ENCODE peak calls at places on chromosome 22, in nine cellular contexts. One of them, this sample, is unnamed.

GRCh38 chr22:32661737-32662586 is 139.5 kb upstream of the TIMP3 start:
- DNase-seq in head of caudate nucleus: no peak
- DNase-seq in COR-L47: no peak
- DNase-seq in HepG2: no peak
- DNase-seq in T-helper 2 cell: no peak
- DNase-seq in fibroblast of villous mesenchyme: peak; percentile 89
- DNase-seq in B cell: no peak
- DNase-seq in stimulated activated CD4-positive, alpha-beta T cell treated with anti-CD3 and anti-CD28 coated beads, Interleukin-15, amount 100 ng/mL, for 48 hours: no peak
- DNase-seq in T47D: no peak
- DNase-seq in this sample: no peak

GRCh38 chr22:49754674-49755590 is 72.7 kb downstream of the BRD1 start:
- DNase-seq in head of caudate nucleus: no peak
- DNase-seq in COR-L47: no peak
- DNase-seq in HepG2: no peak
- DNase-seq in T-helper 2 cell: no peak
- DNase-seq in fibroblast of villous mesenchyme: no peak
- DNase-seq in B cell: no peak
- DNase-seq in stimulated activated CD4-positive, alpha-beta T cell treated with anti-CD3 and anti-CD28 coated beads, Interleukin-15, amount 100 ng/mL, for 48 hours: no peak
- DNase-seq in T47D: no peak
- DNase-seq in this sample: no peak

GRCh38 chr22:32801436-32802290 is at the start of gene TIMP3:
- DNase-seq in head of caudate nucleus: peak; percentile 69
- DNase-seq in COR-L47: no peak
- DNase-seq in HepG2: no peak
- DNase-seq in T-helper 2 cell: no peak
- DNase-seq in fibroblast of villous mesenchyme: peak; percentile 92
- DNase-seq in B cell: no peak
- DNase-seq in stimulated activated CD4-positive, alpha-beta T cell treated with anti-CD3 and anti-CD28 coated beads, Interleukin-15, amount 100 ng/mL, for 48 hours: no peak
- DNase-seq in T47D: peak; percentile 39
- DNase-seq in this sample: peak; percentile 94

GRCh38 chr22:41028841-41029240 is 63.6 kb upstream of the EP300 start:
- DNase-seq in head of caudate nucleus: no peak
- DNase-seq in COR-L47: no peak
- DNase-seq in HepG2: peak; percentile 64
- DNase-seq in T-helper 2 cell: no peak
- DNase-seq in fibroblast of villous mesenchyme: peak; percentile 95
- DNase-seq in B cell: no peak
- DNase-seq in stimulated activated CD4-positive, alpha-beta T cell treated with anti-CD3 and anti-CD28 coated beads, Interleukin-15, amount 100 ng/mL, for 48 hours: no peak
- DNase-seq in T47D: no peak
- DNase-seq in this sample: no peak

GRCh38 chr22:48218889-48219420 is 1456.5 kb downstream of the TBC1D22A start:
- DNase-seq in head of caudate nucleus: no peak
- DNase-seq in COR-L47: no peak
- DNase-seq in HepG2: no peak
- DNase-seq in T-helper 2 cell: no peak
- DNase-seq in fibroblast of villous mesenchyme: no peak
- DNase-seq in B cell: no peak
- DNase-seq in stimulated activated CD4-positive, alpha-beta T cell treated with anti-CD3 and anti-CD28 coated beads, Interleukin-15, amount 100 ng/mL, for 48 hours: no peak
- DNase-seq in T47D: no peak
- DNase-seq in this sample: no peak

GRCh38 chr22:24175160-24175808 is 6.0 kb upstream of the SUSD2 start:
- DNase-seq in head of caudate nucleus: peak; percentile 65
- DNase-seq in COR-L47: peak; percentile 46
- DNase-seq in HepG2: peak; percentile 59
- DNase-seq in T-helper 2 cell: peak; percentile 35
- DNase-seq in fibroblast of villous mesenchyme: peak; percentile 79
- DNase-seq in B cell: peak; percentile 66
- DNase-seq in stimulated activated CD4-positive, alpha-beta T cell treated with anti-CD3 and anti-CD28 coated beads, Interleukin-15, amount 100 ng/mL, for 48 hours: peak; percentile 28
- DNase-seq in T47D: peak; percentile 49
- DNase-seq in this sample: peak; percentile 78

GRCh38 chr22:33393432-33393831 is 335.3 kb upstream of the SYN3 start:
- DNase-seq in head of caudate nucleus: no peak
- DNase-seq in COR-L47: no peak
- DNase-seq in HepG2: peak; percentile 58
- DNase-seq in T-helper 2 cell: no peak
- DNase-seq in fibroblast of villous mesenchyme: no peak
- DNase-seq in B cell: no peak
- DNase-seq in stimulated activated CD4-positive, alpha-beta T cell treated with anti-CD3 and anti-CD28 coated beads, Interleukin-15, amount 100 ng/mL, for 48 hours: no peak
- DNase-seq in T47D: no peak
- DNase-seq in this sample: no peak

GRCh38 chr22:50683994-50684371 is 11.4 kb downstream of the SHANK3 start:
- DNase-seq in head of caudate nucleus: no peak
- DNase-seq in COR-L47: no peak
- DNase-seq in HepG2: no peak
- DNase-seq in T-helper 2 cell: no peak
- DNase-seq in fibroblast of villous mesenchyme: no peak
- DNase-seq in B cell: no peak
- DNase-seq in stimulated activated CD4-positive, alpha-beta T cell treated with anti-CD3 and anti-CD28 coated beads, Interleukin-15, amount 100 ng/mL, for 48 hours: no peak
- DNase-seq in T47D: no peak
- DNase-seq in this sample: no peak

GRCh38 chr22:30874431-30875370 is 93.9 kb downstream of the MORC2 start:
- DNase-seq in head of caudate nucleus: no peak
- DNase-seq in COR-L47: no peak
- DNase-seq in HepG2: no peak
- DNase-seq in T-helper 2 cell: no peak
- DNase-seq in fibroblast of villous mesenchyme: no peak
- DNase-seq in B cell: peak; percentile 37
- DNase-seq in stimulated activated CD4-positive, alpha-beta T cell treated with anti-CD3 and anti-CD28 coated beads, Interleukin-15, amount 100 ng/mL, for 48 hours: no peak
- DNase-seq in T47D: no peak
- DNase-seq in this sample: peak; percentile 12

GRCh38 chr22:48704335-48704734 is 1123.3 kb downstream of the BRD1 start:
- DNase-seq in head of caudate nucleus: no peak
- DNase-seq in COR-L47: no peak
- DNase-seq in HepG2: no peak
- DNase-seq in T-helper 2 cell: no peak
- DNase-seq in fibroblast of villous mesenchyme: no peak
- DNase-seq in B cell: no peak
- DNase-seq in stimulated activated CD4-positive, alpha-beta T cell treated with anti-CD3 and anti-CD28 coated beads, Interleukin-15, amount 100 ng/mL, for 48 hours: no peak
- DNase-seq in T47D: no peak
- DNase-seq in this sample: no peak

GRCh38 chr22:24601217-24602104 is 1.5 kb upstream of the GGT1 start:
- DNase-seq in head of caudate nucleus: no peak
- DNase-seq in COR-L47: no peak
- DNase-seq in HepG2: peak; percentile 66
- DNase-seq in T-helper 2 cell: no peak
- DNase-seq in fibroblast of villous mesenchyme: no peak
- DNase-seq in B cell: no peak
- DNase-seq in stimulated activated CD4-positive, alpha-beta T cell treated with anti-CD3 and anti-CD28 coated beads, Interleukin-15, amount 100 ng/mL, for 48 hours: no peak
- DNase-seq in T47D: no peak
- DNase-seq in this sample: no peak

GRCh38 chr22:31210830-31211503 is 1.1 kb upstream of the LIMK2 start:
- DNase-seq in head of caudate nucleus: no peak
- DNase-seq in COR-L47: no peak
- DNase-seq in HepG2: peak; percentile 93
- DNase-seq in T-helper 2 cell: no peak
- DNase-seq in fibroblast of villous mesenchyme: no peak
- DNase-seq in B cell: no peak
- DNase-seq in stimulated activated CD4-positive, alpha-beta T cell treated with anti-CD3 and anti-CD28 coated beads, Interleukin-15, amount 100 ng/mL, for 48 hours: no peak
- DNase-seq in T47D: no peak
- DNase-seq in this sample: no peak

GRCh38 chr22:25035715-25036114 is 83.2 kb downstream of the KIAA1671 start:
- DNase-seq in head of caudate nucleus: no peak
- DNase-seq in COR-L47: no peak
- DNase-seq in HepG2: no peak
- DNase-seq in T-helper 2 cell: no peak
- DNase-seq in fibroblast of villous mesenchyme: no peak
- DNase-seq in B cell: no peak
- DNase-seq in stimulated activated CD4-positive, alpha-beta T cell treated with anti-CD3 and anti-CD28 coated beads, Interleukin-15, amount 100 ng/mL, for 48 hours: no peak
- DNase-seq in T47D: no peak
- DNase-seq in this sample: no peak

GRCh38 chr22:46941958-46942815 is 179.7 kb downstream of the TBC1D22A start:
- DNase-seq in head of caudate nucleus: no peak
- DNase-seq in COR-L47: no peak
- DNase-seq in HepG2: no peak
- DNase-seq in T-helper 2 cell: no peak
- DNase-seq in fibroblast of villous mesenchyme: no peak
- DNase-seq in B cell: no peak
- DNase-seq in stimulated activated CD4-positive, alpha-beta T cell treated with anti-CD3 and anti-CD28 coated beads, Interleukin-15, amount 100 ng/mL, for 48 hours: no peak
- DNase-seq in T47D: no peak
- DNase-seq in this sample: no peak

GRCh38 chr22:49663311-49663711 is 164.4 kb downstream of the BRD1 start:
- DNase-seq in head of caudate nucleus: no peak
- DNase-seq in COR-L47: no peak
- DNase-seq in HepG2: no peak
- DNase-seq in T-helper 2 cell: no peak
- DNase-seq in fibroblast of villous mesenchyme: no peak
- DNase-seq in B cell: no peak
- DNase-seq in stimulated activated CD4-positive, alpha-beta T cell treated with anti-CD3 and anti-CD28 coated beads, Interleukin-15, amount 100 ng/mL, for 48 hours: no peak
- DNase-seq in T47D: no peak
- DNase-seq in this sample: no peak

GRCh38 chr22:17606472-17606871 is 22.1 kb downstream of the ATP6V1E1 start:
- DNase-seq in head of caudate nucleus: no peak
- DNase-seq in COR-L47: no peak
- DNase-seq in HepG2: no peak
- DNase-seq in T-helper 2 cell: no peak
- DNase-seq in fibroblast of villous mesenchyme: peak; percentile 53
- DNase-seq in B cell: no peak
- DNase-seq in stimulated activated CD4-positive, alpha-beta T cell treated with anti-CD3 and anti-CD28 coated beads, Interleukin-15, amount 100 ng/mL, for 48 hours: no peak
- DNase-seq in T47D: no peak
- DNase-seq in this sample: no peak

GRCh38 chr22:50701428-50702154 is 29.0 kb downstream of the SHANK3 start:
- DNase-seq in head of caudate nucleus: peak; percentile 10
- DNase-seq in COR-L47: no peak
- DNase-seq in HepG2: no peak
- DNase-seq in T-helper 2 cell: no peak
- DNase-seq in fibroblast of villous mesenchyme: no peak
- DNase-seq in B cell: no peak
- DNase-seq in stimulated activated CD4-positive, alpha-beta T cell treated with anti-CD3 and anti-CD28 coated beads, Interleukin-15, amount 100 ng/mL, for 48 hours: no peak
- DNase-seq in T47D: no peak
- DNase-seq in this sample: no peak

GRCh38 chr22:31846161-31847115 is 92.6 kb downstream of the DEPDC5 start:
- DNase-seq in head of caudate nucleus: no peak
- DNase-seq in COR-L47: no peak
- DNase-seq in HepG2: no peak
- DNase-seq in T-helper 2 cell: no peak
- DNase-seq in fibroblast of villous mesenchyme: peak; percentile 92
- DNase-seq in B cell: no peak
- DNase-seq in stimulated activated CD4-positive, alpha-beta T cell treated with anti-CD3 and anti-CD28 coated beads, Interleukin-15, amount 100 ng/mL, for 48 hours: no peak
- DNase-seq in T47D: no peak
- DNase-seq in this sample: peak; percentile 22

GRCh38 chr22:48268293-48268692 is 1505.8 kb downstream of the TBC1D22A start:
- DNase-seq in head of caudate nucleus: no peak
- DNase-seq in COR-L47: no peak
- DNase-seq in HepG2: no peak
- DNase-seq in T-helper 2 cell: no peak
- DNase-seq in fibroblast of villous mesenchyme: no peak
- DNase-seq in B cell: no peak
- DNase-seq in stimulated activated CD4-positive, alpha-beta T cell treated with anti-CD3 and anti-CD28 coated beads, Interleukin-15, amount 100 ng/mL, for 48 hours: no peak
- DNase-seq in T47D: no peak
- DNase-seq in this sample: no peak

GRCh38 chr22:30210235-30210831 is 36.2 kb downstream of the LIF start:
- DNase-seq in head of caudate nucleus: no peak
- DNase-seq in COR-L47: no peak
- DNase-seq in HepG2: peak; percentile 89
- DNase-seq in T-helper 2 cell: no peak
- DNase-seq in fibroblast of villous mesenchyme: peak; percentile 55
- DNase-seq in B cell: no peak
- DNase-seq in stimulated activated CD4-positive, alpha-beta T cell treated with anti-CD3 and anti-CD28 coated beads, Interleukin-15, amount 100 ng/mL, for 48 hours: no peak
- DNase-seq in T47D: no peak
- DNase-seq in this sample: peak; percentile 61

GRCh38 chr22:37316875-37317371 is 34.6 kb downstream of the CYTH4 start:
- DNase-seq in head of caudate nucleus: peak; percentile 75
- DNase-seq in COR-L47: peak; percentile 82
- DNase-seq in HepG2: peak; percentile 83
- DNase-seq in T-helper 2 cell: peak; percentile 54
- DNase-seq in fibroblast of villous mesenchyme: peak; percentile 89
- DNase-seq in B cell: peak; percentile 79
- DNase-seq in stimulated activated CD4-positive, alpha-beta T cell treated with anti-CD3 and anti-CD28 coated beads, Interleukin-15, amount 100 ng/mL, for 48 hours: peak; percentile 50
- DNase-seq in T47D: peak; percentile 83
- DNase-seq in this sample: peak; percentile 87

GRCh38 chr22:28967969-28968368 is 84.6 kb downstream of the ZNRF3 start:
- DNase-seq in head of caudate nucleus: no peak
- DNase-seq in COR-L47: no peak
- DNase-seq in HepG2: no peak
- DNase-seq in T-helper 2 cell: no peak
- DNase-seq in fibroblast of villous mesenchyme: no peak
- DNase-seq in B cell: no peak
- DNase-seq in stimulated activated CD4-positive, alpha-beta T cell treated with anti-CD3 and anti-CD28 coated beads, Interleukin-15, amount 100 ng/mL, for 48 hours: no peak
- DNase-seq in T47D: no peak
- DNase-seq in this sample: no peak

GRCh38 chr22:17924735-17925727 is 99.3 kb downstream of the MICAL3 start:
- DNase-seq in head of caudate nucleus: peak; percentile 8
- DNase-seq in COR-L47: peak; percentile 35
- DNase-seq in HepG2: no peak
- DNase-seq in T-helper 2 cell: no peak
- DNase-seq in fibroblast of villous mesenchyme: peak; percentile 26
- DNase-seq in B cell: no peak
- DNase-seq in stimulated activated CD4-positive, alpha-beta T cell treated with anti-CD3 and anti-CD28 coated beads, Interleukin-15, amount 100 ng/mL, for 48 hours: no peak
- DNase-seq in T47D: no peak
- DNase-seq in this sample: no peak

GRCh38 chr22:17105143-17106129 is 15.7 kb downstream of the TMEM121B start:
- DNase-seq in head of caudate nucleus: no peak
- DNase-seq in COR-L47: no peak
- DNase-seq in HepG2: no peak
- DNase-seq in T-helper 2 cell: no peak
- DNase-seq in fibroblast of villous mesenchyme: no peak
- DNase-seq in B cell: no peak
- DNase-seq in stimulated activated CD4-positive, alpha-beta T cell treated with anti-CD3 and anti-CD28 coated beads, Interleukin-15, amount 100 ng/mL, for 48 hours: no peak
- DNase-seq in T47D: no peak
- DNase-seq in this sample: no peak

GRCh38 chr22:43247546-43248260 is 60.8 kb upstream of the TTLL12 start:
- DNase-seq in head of caudate nucleus: no peak
- DNase-seq in COR-L47: no peak
- DNase-seq in HepG2: no peak
- DNase-seq in T-helper 2 cell: no peak
- DNase-seq in fibroblast of villous mesenchyme: no peak
- DNase-seq in B cell: no peak
- DNase-seq in stimulated activated CD4-positive, alpha-beta T cell treated with anti-CD3 and anti-CD28 coated beads, Interleukin-15, amount 100 ng/mL, for 48 hours: no peak
- DNase-seq in T47D: no peak
- DNase-seq in this sample: no peak

This sample was measured in Caco-2.